ENCODE peak calls at places on chromosomes 7 and 10, in nine cellular contexts. One of them, this sample, is unnamed.

GRCh38 chr7:75669579-75669978 is 69.2 kb downstream of the HIP1 start:
- DNase-seq in kidney epithelial cell: no peak
- DNase-seq in mesenchymal stem cell: no peak
- DNase-seq in GM23338: no peak
- DNase-seq in transverse colon: no peak
- DNase-seq in right atrium auricular region: no peak
- DNase-seq in tibial nerve: no peak
- DNase-seq in fibroblast of mammary gland: no peak
- DNase-seq in stomach: no peak
- DNase-seq in this sample: no peak

GRCh38 chr7:157815061-157816022 is 478.5 kb downstream of the DNAJB6 start:
- DNase-seq in kidney epithelial cell: no peak
- DNase-seq in mesenchymal stem cell: no peak
- DNase-seq in GM23338: no peak
- DNase-seq in transverse colon: no peak
- DNase-seq in right atrium auricular region: no peak
- DNase-seq in tibial nerve: no peak
- DNase-seq in fibroblast of mammary gland: no peak
- DNase-seq in stomach: no peak
- DNase-seq in this sample: no peak

GRCh38 chr7:2172311-2173183 is 60.2 kb downstream of the MAD1L1 start:
- DNase-seq in kidney epithelial cell: no peak
- DNase-seq in mesenchymal stem cell: peak
- DNase-seq in GM23338: no peak
- DNase-seq in transverse colon: peak
- DNase-seq in right atrium auricular region: peak
- DNase-seq in tibial nerve: no peak
- DNase-seq in fibroblast of mammary gland: peak
- DNase-seq in stomach: peak
- DNase-seq in this sample: peak

GRCh38 chr7:91266067-91266930 is 2.1 kb downstream of the FZD1 start:
- DNase-seq in kidney epithelial cell: no peak
- DNase-seq in mesenchymal stem cell: no peak
- DNase-seq in GM23338: peak
- DNase-seq in transverse colon: peak
- DNase-seq in right atrium auricular region: no peak
- DNase-seq in tibial nerve: peak
- DNase-seq in fibroblast of mammary gland: no peak
- DNase-seq in stomach: no peak
- DNase-seq in this sample: no peak

GRCh38 chr7:80659120-80660055 is 20.9 kb downstream of the CD36 start:
- DNase-seq in kidney epithelial cell: no peak
- DNase-seq in mesenchymal stem cell: peak
- DNase-seq in GM23338: peak
- DNase-seq in transverse colon: no peak
- DNase-seq in right atrium auricular region: no peak
- DNase-seq in tibial nerve: no peak
- DNase-seq in fibroblast of mammary gland: peak
- DNase-seq in stomach: no peak
- DNase-seq in this sample: peak

GRCh38 chr7:116161733-116162132 is 48.6 kb upstream of the TES start:
- DNase-seq in kidney epithelial cell: no peak
- DNase-seq in mesenchymal stem cell: no peak
- DNase-seq in GM23338: peak
- DNase-seq in transverse colon: no peak
- DNase-seq in right atrium auricular region: no peak
- DNase-seq in tibial nerve: no peak
- DNase-seq in fibroblast of mammary gland: no peak
- DNase-seq in stomach: no peak
- DNase-seq in this sample: no peak

GRCh38 chr10:77877461-77878344 is 48.9 kb downstream of the DLG5 start:
- DNase-seq in kidney epithelial cell: peak
- DNase-seq in mesenchymal stem cell: peak
- DNase-seq in GM23338: peak
- DNase-seq in transverse colon: peak
- DNase-seq in right atrium auricular region: no peak
- DNase-seq in tibial nerve: no peak
- DNase-seq in fibroblast of mammary gland: peak
- DNase-seq in stomach: peak
- DNase-seq in this sample: peak

GRCh38 chr7:157033483-157034473 is 23.3 kb upstream of the MNX1 start:
- DNase-seq in kidney epithelial cell: no peak
- DNase-seq in mesenchymal stem cell: no peak
- DNase-seq in GM23338: no peak
- DNase-seq in transverse colon: no peak
- DNase-seq in right atrium auricular region: no peak
- DNase-seq in tibial nerve: no peak
- DNase-seq in fibroblast of mammary gland: no peak
- DNase-seq in stomach: no peak
- DNase-seq in this sample: no peak

DNA sequence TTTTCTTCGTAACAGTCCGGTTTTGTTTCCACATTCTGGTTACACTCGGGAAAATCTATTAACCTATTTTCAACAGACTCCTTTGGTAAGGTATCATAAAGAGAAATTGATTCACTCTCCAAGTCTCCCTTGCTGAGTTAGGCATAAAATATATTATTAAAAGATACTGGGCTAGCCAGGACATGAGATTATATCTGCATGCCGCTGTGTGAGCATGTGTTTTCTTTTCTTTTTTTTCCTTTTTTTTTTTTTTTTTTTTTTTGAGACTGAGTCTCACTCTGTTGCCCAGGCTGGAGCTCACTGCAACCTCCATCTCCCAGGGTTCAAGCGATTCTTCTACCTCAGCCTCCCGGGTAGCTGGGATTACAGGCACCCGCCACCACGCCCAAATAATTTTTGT is 23.0 kb upstream of the SFMBT2 start:
- DNase-seq in kidney epithelial cell: no peak
- DNase-seq in mesenchymal stem cell: no peak
- DNase-seq in GM23338: no peak
- DNase-seq in transverse colon: no peak
- DNase-seq in right atrium auricular region: no peak
- DNase-seq in tibial nerve: no peak
- DNase-seq in fibroblast of mammary gland: no peak
- DNase-seq in stomach: no peak
- DNase-seq in this sample: no peak
- H3K4me3 ChIP-seq in kidney epithelial cell: no peak
- H3K4me3 ChIP-seq in mesenchymal stem cell: no peak
- H3K4me3 ChIP-seq in GM23338: peak
- H3K4me3 ChIP-seq in transverse colon: no peak
- H3K4me3 ChIP-seq in right atrium auricular region: no peak
- H3K4me3 ChIP-seq in tibial nerve: no peak
- H3K4me3 ChIP-seq in fibroblast of mammary gland: no peak
- H3K4me3 ChIP-seq in stomach: no peak
- H3K4me3 ChIP-seq in this sample: no peak

GRCh38 chr7:140358771-140359095 is 39.6 kb downstream of the SLC37A3 start:
- DNase-seq in kidney epithelial cell: no peak
- DNase-seq in mesenchymal stem cell: no peak
- DNase-seq in GM23338: no peak
- DNase-seq in transverse colon: no peak
- DNase-seq in right atrium auricular region: no peak
- DNase-seq in tibial nerve: no peak
- DNase-seq in fibroblast of mammary gland: no peak
- DNase-seq in stomach: no peak
- DNase-seq in this sample: no peak

GRCh38 chr7:140360697-140361229 is 37.6 kb downstream of the SLC37A3 start:
- DNase-seq in kidney epithelial cell: no peak
- DNase-seq in mesenchymal stem cell: no peak
- DNase-seq in GM23338: no peak
- DNase-seq in transverse colon: no peak
- DNase-seq in right atrium auricular region: no peak
- DNase-seq in tibial nerve: no peak
- DNase-seq in fibroblast of mammary gland: no peak
- DNase-seq in stomach: no peak
- DNase-seq in this sample: no peak

GRCh38 chr7:140358024-140358770 is 40.1 kb downstream of the SLC37A3 start:
- DNase-seq in kidney epithelial cell: no peak
- DNase-seq in mesenchymal stem cell: no peak
- DNase-seq in GM23338: no peak
- DNase-seq in transverse colon: no peak
- DNase-seq in right atrium auricular region: no peak
- DNase-seq in tibial nerve: no peak
- DNase-seq in fibroblast of mammary gland: no peak
- DNase-seq in stomach: no peak
- DNase-seq in this sample: no peak
- H3K4me3 ChIP-seq in kidney epithelial cell: no peak
- H3K4me3 ChIP-seq in mesenchymal stem cell: no peak
- H3K4me3 ChIP-seq in GM23338: no peak
- H3K4me3 ChIP-seq in transverse colon: no peak
- H3K4me3 ChIP-seq in right atrium auricular region: no peak
- H3K4me3 ChIP-seq in tibial nerve: no peak
- H3K4me3 ChIP-seq in fibroblast of mammary gland: no peak
- H3K4me3 ChIP-seq in stomach: no peak
- H3K4me3 ChIP-seq in this sample: no peak

DNA sequence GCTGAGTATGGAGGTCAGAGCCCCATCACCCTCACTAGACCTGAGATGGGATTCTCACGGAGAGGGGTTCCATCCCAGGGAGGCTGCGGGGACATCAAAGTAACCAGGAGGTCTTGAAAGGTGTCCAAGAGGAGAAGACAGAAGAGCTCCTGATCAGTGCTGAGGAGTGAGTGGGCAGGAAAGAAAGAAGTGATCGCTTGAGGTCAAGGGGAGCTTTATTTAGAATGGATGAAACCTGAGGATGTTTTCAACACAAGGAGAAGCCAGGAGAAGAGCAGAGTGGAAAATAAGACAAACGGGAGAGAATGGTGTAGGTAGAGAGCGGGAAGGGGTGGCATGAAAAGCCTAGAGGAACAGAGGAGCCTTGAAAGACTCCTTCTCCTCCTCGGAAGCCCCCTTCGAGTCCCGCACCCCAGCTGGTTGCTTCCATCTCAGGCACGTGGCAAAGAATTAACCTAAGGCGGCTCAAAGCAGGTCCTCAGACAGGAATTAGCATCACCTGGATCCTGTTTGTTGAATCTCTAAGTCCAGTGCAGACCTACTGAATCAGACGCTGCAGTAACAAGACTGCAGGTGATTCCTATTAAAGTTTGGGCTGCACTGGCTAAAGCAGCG is 5.8 kb downstream of the SVIL start:
- DNase-seq in kidney epithelial cell: no peak
- DNase-seq in mesenchymal stem cell: no peak
- DNase-seq in GM23338: no peak
- DNase-seq in transverse colon: no peak
- DNase-seq in right atrium auricular region: no peak
- DNase-seq in tibial nerve: no peak
- DNase-seq in fibroblast of mammary gland: no peak
- DNase-seq in stomach: no peak
- DNase-seq in this sample: no peak
- H3K4me3 ChIP-seq in kidney epithelial cell: no peak
- H3K4me3 ChIP-seq in mesenchymal stem cell: no peak
- H3K4me3 ChIP-seq in GM23338: no peak
- H3K4me3 ChIP-seq in transverse colon: no peak
- H3K4me3 ChIP-seq in right atrium auricular region: peak
- H3K4me3 ChIP-seq in tibial nerve: no peak
- H3K4me3 ChIP-seq in fibroblast of mammary gland: no peak
- H3K4me3 ChIP-seq in stomach: no peak
- H3K4me3 ChIP-seq in this sample: no peak

DNA sequence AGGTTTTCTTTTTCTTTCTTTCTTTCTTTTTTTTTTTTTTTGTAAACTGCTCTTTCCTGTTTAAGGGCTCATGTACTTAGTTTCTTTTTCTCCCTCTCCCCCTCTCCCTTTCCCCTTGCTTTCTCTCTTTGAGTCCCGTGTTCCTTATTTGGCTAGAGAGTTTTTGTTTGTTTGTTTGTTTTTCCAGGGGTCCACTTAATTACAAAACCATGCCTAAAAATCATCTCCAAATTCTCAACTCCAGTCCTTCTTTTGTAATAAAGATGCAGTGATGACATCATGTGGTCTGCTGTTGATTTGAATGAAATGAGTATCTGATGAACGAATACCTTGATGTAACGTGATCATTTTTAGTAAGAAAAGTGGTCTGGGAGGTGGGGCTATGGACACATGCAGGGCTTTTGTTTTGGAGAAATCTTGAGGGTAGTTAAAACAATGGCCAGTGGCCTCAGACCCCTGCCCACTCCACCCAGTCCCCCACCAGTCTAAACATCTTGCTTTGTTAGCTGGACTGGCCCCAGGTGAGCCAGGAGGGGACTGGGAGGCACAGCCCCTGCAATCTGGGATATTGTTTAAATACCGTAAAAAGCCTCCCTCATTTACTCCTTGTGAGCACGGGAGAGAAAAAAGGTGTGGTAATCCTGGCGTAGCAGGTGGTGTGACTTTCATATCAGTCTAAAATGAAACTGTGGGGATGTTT is 165.7 kb downstream of the LRMDA start:
- DNase-seq in kidney epithelial cell: no peak
- DNase-seq in mesenchymal stem cell: no peak
- DNase-seq in GM23338: no peak
- DNase-seq in transverse colon: no peak
- DNase-seq in right atrium auricular region: no peak
- DNase-seq in tibial nerve: no peak
- DNase-seq in fibroblast of mammary gland: no peak
- DNase-seq in stomach: no peak
- DNase-seq in this sample: no peak
- H3K4me3 ChIP-seq in kidney epithelial cell: no peak
- H3K4me3 ChIP-seq in mesenchymal stem cell: no peak
- H3K4me3 ChIP-seq in GM23338: peak
- H3K4me3 ChIP-seq in transverse colon: no peak
- H3K4me3 ChIP-seq in right atrium auricular region: no peak
- H3K4me3 ChIP-seq in tibial nerve: no peak
- H3K4me3 ChIP-seq in fibroblast of mammary gland: no peak
- H3K4me3 ChIP-seq in stomach: no peak
- H3K4me3 ChIP-seq in this sample: no peak

GRCh38 chr7:126574838-126575250 is 677.9 kb downstream of the GRM8 start:
- DNase-seq in kidney epithelial cell: peak
- DNase-seq in mesenchymal stem cell: no peak
- DNase-seq in GM23338: peak
- DNase-seq in transverse colon: no peak
- DNase-seq in right atrium auricular region: no peak
- DNase-seq in tibial nerve: no peak
- DNase-seq in fibroblast of mammary gland: peak
- DNase-seq in stomach: no peak
- DNase-seq in this sample: no peak
- H3K4me3 ChIP-seq in kidney epithelial cell: no peak
- H3K4me3 ChIP-seq in mesenchymal stem cell: no peak
- H3K4me3 ChIP-seq in GM23338: no peak
- H3K4me3 ChIP-seq in transverse colon: no peak
- H3K4me3 ChIP-seq in right atrium auricular region: no peak
- H3K4me3 ChIP-seq in tibial nerve: no peak
- H3K4me3 ChIP-seq in fibroblast of mammary gland: no peak
- H3K4me3 ChIP-seq in stomach: no peak
- H3K4me3 ChIP-seq in this sample: no peak

GRCh38 chr7:92830047-92830446 is 6.3 kb downstream of the CDK6 start:
- DNase-seq in kidney epithelial cell: no peak
- DNase-seq in mesenchymal stem cell: no peak
- DNase-seq in GM23338: no peak
- DNase-seq in transverse colon: no peak
- DNase-seq in right atrium auricular region: no peak
- DNase-seq in tibial nerve: no peak
- DNase-seq in fibroblast of mammary gland: no peak
- DNase-seq in stomach: no peak
- DNase-seq in this sample: no peak
- H3K4me3 ChIP-seq in kidney epithelial cell: no peak
- H3K4me3 ChIP-seq in mesenchymal stem cell: no peak
- H3K4me3 ChIP-seq in GM23338: no peak
- H3K4me3 ChIP-seq in transverse colon: no peak
- H3K4me3 ChIP-seq in right atrium auricular region: no peak
- H3K4me3 ChIP-seq in tibial nerve: no peak
- H3K4me3 ChIP-seq in fibroblast of mammary gland: no peak
- H3K4me3 ChIP-seq in stomach: no peak
- H3K4me3 ChIP-seq in this sample: no peak

GRCh38 chr10:116691079-116691398 is 51.3 kb downstream of the HSPA12A start:
- DNase-seq in kidney epithelial cell: no peak
- DNase-seq in mesenchymal stem cell: no peak
- DNase-seq in GM23338: peak
- DNase-seq in transverse colon: no peak
- DNase-seq in right atrium auricular region: no peak
- DNase-seq in tibial nerve: no peak
- DNase-seq in fibroblast of mammary gland: no peak
- DNase-seq in stomach: no peak
- DNase-seq in this sample: no peak
- H3K4me3 ChIP-seq in kidney epithelial cell: no peak
- H3K4me3 ChIP-seq in mesenchymal stem cell: no peak
- H3K4me3 ChIP-seq in GM23338: no peak
- H3K4me3 ChIP-seq in transverse colon: no peak
- H3K4me3 ChIP-seq in right atrium auricular region: no peak
- H3K4me3 ChIP-seq in tibial nerve: no peak
- H3K4me3 ChIP-seq in fibroblast of mammary gland: no peak
- H3K4me3 ChIP-seq in stomach: no peak
- H3K4me3 ChIP-seq in this sample: no peak